ENCODE peak calls at places on chromosomes 16 and 17, in six cellular contexts. K is stomach, F is transverse colon, P is K562, Z is SK-N-SH, N is breast epithelium. H is an unnamed sample.

GRCh38 chr16:7160093-7160492 is 172.6 kb upstream of the RBFOX1 start:
- DNase-seq in Z (no peak), F (no peak), K (no peak), P (no peak), N (no peak), H (no peak)

GRCh38 chr16:3654249-3654991 is at the start of gene DNASE1:
- DNase-seq in P (peak; percentile 84), Z (peak; percentile 80), K (peak; percentile 66), F (peak; percentile 74), N (no peak), H (peak; percentile 71)

GRCh38 chr17:6701719-6702118 is 11.4 kb downstream of the SLC13A5 start:
- DNase-seq in Z (peak; percentile 73), N (no peak), F (no peak), P (peak; percentile 81), K (no peak), H (peak; percentile 43)

GRCh38 chr16:71666928-71667707 is 41.1 kb downstream of the MARVELD3 start:
- DNase-seq in Z (no peak), N (no peak), K (no peak), F (no peak), P (no peak), H (no peak)

GRCh38 chr16:84505249-84506156 is 1.0 kb upstream of the MEAK7 start:
- DNase-seq in N (no peak), K (no peak), P (no peak), F (no peak), Z (no peak), H (no peak)

GRCh38 chr16:20675488-20676267 is 21.8 kb downstream of the ACSM1 start:
- DNase-seq in P (peak; percentile 18), N (no peak), F (peak; percentile 79), K (peak; percentile 72), Z (no peak), H (peak; percentile 71)

GRCh38 chr17:57902800-57903759 is 52.1 kb downstream of the CUEDC1 start:
- DNase-seq in F (peak; percentile 80), Z (no peak), K (peak; percentile 95), P (no peak), N (peak; percentile 88), H (peak; percentile 94)

GRCh38 chr17:42969006-42969581 is 4.8 kb upstream of the AARSD1 start:
- DNase-seq in P (no peak), Z (no peak), N (no peak), F (no peak), K (no peak), H (no peak)

GRCh38 chr16:69199382-69199781 is 12.4 kb downstream of the SNTB2 start:
- DNase-seq in Z (no peak), K (no peak), P (no peak), F (no peak), N (no peak), H (peak; percentile 83)

GRCh38 chr17:18194804-18195203 is 11.2 kb downstream of the ALKBH5 start:
- DNase-seq in N (no peak), K (no peak), Z (no peak), F (no peak), P (no peak), H (no peak)

GRCh38 chr17:72861811-72862210 is 230.7 kb downstream of the SLC39A11 start:
- DNase-seq in F (no peak), K (no peak), N (no peak), Z (no peak), P (no peak), H (no peak)

GRCh38 chr17:4566785-4567184 is 6.4 kb upstream of the GGT6 start:
- DNase-seq in F (peak; percentile 57), P (peak; percentile 52), Z (peak; percentile 81), N (no peak), K (peak; percentile 63), H (no peak)

GRCh38 chr16:31409433-31409832 is 16.3 kb downstream of the ITGAD start:
- DNase-seq in K (no peak), P (no peak), Z (no peak), N (no peak), F (no peak), H (no peak)

GRCh38 chr17:41784207-41784744 is 2.2 kb downstream of the JUP start:
- DNase-seq in K (peak; percentile 66), F (peak; percentile 52), N (peak; percentile 67), P (peak; percentile 89), Z (peak; percentile 50), H (no peak)

GRCh38 chr16:70691223-70692129 is 5.6 kb upstream of the MTSS2 start:
- DNase-seq in Z (peak; percentile 86), N (no peak), F (peak; percentile 69), P (no peak), K (peak; percentile 52), H (peak; percentile 97)

GRCh38 chr16:65967376-65967775 is 399.1 kb upstream of the CDH5 start:
- DNase-seq in P (no peak), K (no peak), N (no peak), Z (no peak), F (no peak), H (no peak)

GRCh38 chr16:27427538-27427937 is 25.6 kb downstream of the IL21R start:
- DNase-seq in Z (no peak), N (no peak), P (no peak), F (no peak), K (peak; percentile 19), H (peak; percentile 5)

GRCh38 chr17:65463242-65463641 is 98.2 kb downstream of the AXIN2 start:
- DNase-seq in Z (no peak), F (no peak), P (no peak), K (peak; percentile 26), N (no peak), H (no peak)
- TF ChIP-seq POLR2AphosphoS5 in Z (no peak), F (no peak), P (no peak), K (peak; percentile 68), N (peak; percentile 39), H (peak; percentile 8)

DNA sequence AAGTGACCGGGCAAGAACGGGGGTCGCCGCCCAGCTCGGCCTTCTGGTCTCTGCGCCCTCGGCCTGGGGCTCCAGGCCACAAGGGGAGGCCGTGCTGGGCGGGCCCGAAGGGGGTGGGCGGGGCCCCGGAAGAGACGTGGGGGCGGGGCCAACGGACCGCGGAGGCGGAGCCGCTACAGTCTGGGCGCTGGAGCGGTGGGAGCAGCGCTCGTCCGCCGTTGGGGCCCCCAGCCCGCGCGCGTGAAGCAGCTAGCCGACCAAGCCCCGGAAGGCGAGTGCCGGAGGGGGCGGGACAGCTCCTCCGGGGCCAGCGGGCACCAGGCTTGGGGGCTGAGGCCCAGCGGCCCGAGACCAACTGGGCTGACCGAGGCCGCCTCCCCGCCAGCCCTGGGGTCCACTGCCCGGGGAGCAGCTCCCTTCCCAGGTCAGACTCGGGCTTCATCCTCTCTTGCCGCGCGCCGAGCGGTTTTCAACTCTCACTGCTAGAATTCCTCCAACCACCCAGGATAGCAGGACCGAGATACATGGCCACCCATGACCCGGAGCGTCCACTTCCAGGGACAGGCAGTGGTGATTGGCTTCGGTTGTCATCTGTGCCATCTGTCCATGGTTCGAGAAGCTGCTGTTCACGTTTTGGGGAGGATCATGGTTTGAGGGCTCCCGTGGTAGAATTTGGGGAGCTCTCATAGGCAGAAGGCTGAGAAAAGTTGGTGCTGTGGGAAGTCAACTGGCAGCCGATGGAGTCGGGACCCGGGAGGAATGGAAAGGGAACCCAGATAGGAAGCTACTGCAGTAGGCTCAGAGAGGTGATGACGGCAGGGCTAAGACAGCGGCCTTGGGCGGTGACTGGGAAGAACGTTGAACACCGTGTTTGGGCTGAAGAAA is 44.6 kb upstream of the LCMT1 start:
- DNase-seq in Z (peak; percentile 98), F (peak; percentile 88), K (peak; percentile 87), N (peak; percentile 86), P (peak; percentile 97), H (peak; percentile 90)
- TF ChIP-seq POLR2AphosphoS5 in Z (peak; percentile 73), F (peak; percentile 94), K (peak; percentile 77), N (peak; percentile 21), P (peak; percentile 70), H (peak; percentile 94)

DNA sequence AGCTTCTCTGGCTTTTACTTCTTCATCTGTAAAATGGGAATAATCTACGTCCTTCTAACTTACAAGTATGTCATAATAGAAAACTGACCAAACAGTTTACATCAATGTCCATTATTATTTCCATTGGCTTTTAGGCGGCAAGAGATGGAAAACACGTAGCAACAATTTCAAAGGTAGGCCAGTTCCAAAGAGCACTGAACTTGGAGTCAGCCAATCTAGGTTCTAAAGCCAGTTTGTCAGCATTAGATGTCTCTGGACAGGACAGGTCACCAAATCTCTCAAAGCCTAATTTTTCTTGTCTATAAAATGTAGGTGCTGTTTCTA is 17.6 kb downstream of the HLF start:
- DNase-seq in Z (no peak), N (no peak), P (no peak), K (no peak), F (no peak), H (no peak)
- TF ChIP-seq POLR2AphosphoS5 in Z (no peak), N (no peak), P (no peak), K (no peak), F (no peak), H (no peak)

DNA sequence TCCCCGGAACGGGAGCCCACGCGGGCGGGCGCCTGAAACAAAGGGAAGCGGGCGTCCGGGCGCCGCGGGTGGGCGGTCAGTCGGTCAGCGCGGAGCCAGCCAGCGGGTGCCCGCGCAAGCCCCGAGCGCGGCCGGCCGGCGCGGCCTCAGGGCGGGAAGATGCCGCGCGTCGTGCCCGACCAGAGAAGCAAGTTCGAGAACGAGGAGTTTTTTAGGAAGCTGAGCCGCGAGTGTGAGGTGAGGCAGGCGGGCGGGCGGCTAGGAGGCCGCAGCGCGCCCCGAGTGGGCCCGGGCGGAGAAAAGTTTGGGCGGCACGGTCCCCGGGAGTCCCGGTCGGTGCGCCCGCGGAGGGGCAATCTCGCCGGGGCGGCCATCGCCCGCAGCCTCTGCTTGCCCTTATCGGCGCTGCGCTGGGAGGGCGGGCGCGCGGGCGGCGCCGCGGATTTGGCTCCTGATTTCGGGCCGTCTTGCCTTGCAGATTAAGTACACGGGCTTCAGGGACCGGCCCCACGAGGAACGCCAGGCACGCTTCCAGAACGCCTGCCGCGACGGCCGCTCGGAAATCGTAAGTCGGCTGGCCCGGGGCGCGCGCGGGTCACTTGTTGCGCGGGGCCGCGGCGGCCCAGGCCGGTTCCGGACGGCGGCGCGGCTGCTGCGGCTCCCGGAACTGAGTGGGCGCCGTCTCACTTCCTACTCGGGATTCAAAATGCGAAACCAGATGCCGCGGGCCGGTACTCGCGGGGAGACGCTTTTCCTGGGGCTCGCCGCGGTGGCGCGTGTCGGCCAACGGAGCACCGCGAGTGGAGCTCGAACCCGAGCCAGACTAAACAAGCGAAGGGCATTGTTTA is 524 bp downstream of the CBFB start:
- DNase-seq in K (peak; percentile 66), Z (peak; percentile 75), F (peak; percentile 69), N (peak; percentile 62), P (peak; percentile 64), H (peak; percentile 85)
- TF ChIP-seq POLR2AphosphoS5 in K (peak; percentile 26), Z (no peak), F (peak; percentile 43), N (no peak), P (peak; percentile 37), H (peak; percentile 21)

DNA sequence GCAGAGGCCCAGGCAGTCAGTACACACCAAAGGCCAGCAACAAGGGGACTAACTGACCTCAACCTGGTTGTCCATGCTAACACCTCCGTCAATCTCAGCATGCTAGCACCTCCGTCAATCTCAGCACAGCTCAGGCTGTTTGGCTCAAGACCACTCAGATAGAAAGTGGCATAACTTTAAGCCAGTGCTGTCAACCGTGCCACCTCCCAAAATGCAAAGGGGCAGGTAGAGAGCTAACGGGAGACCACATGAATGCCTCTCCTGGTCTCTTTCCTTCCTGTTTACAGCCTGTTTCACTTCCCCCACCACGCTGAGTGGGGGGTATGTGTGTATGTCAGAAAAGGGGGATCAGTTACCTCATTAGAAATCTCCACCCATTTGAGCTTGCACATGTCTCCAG is 3.3 kb downstream of the UBTF start:
- DNase-seq in P (no peak), N (no peak), F (peak; percentile 39), K (no peak), Z (no peak), H (no peak)
- TF ChIP-seq POLR2AphosphoS5 in P (no peak), N (no peak), F (no peak), K (no peak), Z (no peak), H (no peak)